ENCODE peak calls at places on chromosomes 1 and 21, in seven cellular contexts. A is heart left ventricle, O is prostate gland, F is mesothelial cell of epicardium, J is pancreas, D is adrenal gland, I is epithelial cell of esophagus. K is an unnamed sample.

GRCh38 chr1:26538480-26539412 is 9.2 kb downstream of the RPS6KA1 start:
- DNase-seq in O (peak), F (no peak), J (no peak), D (peak), I (peak), A (no peak), K (no peak)

GRCh38 chr1:205077158-205077933 is 6.9 kb downstream of the TMEM81 start:
- DNase-seq in A (no peak), I (no peak), J (no peak), D (no peak), O (no peak), F (no peak), K (no peak)

GRCh38 chr1:158998781-158999161 is 10.9 kb upstream of the IFI16 start:
- DNase-seq in D (peak), F (no peak), J (no peak), I (peak), A (no peak), O (peak), K (no peak)

GRCh38 chr1:198411240-198411639 is 129.2 kb downstream of the ATP6V1G3 start:
- DNase-seq in A (no peak), J (no peak), O (no peak), I (no peak), F (no peak), D (no peak), K (no peak)

GRCh38 chr1:43338001-43338400 is 383 bp downstream of the MPL start:
- DNase-seq in O (no peak), F (no peak), J (no peak), D (no peak), I (no peak), A (no peak), K (no peak)

GRCh38 chr21:14677023-14677422 is 130.9 kb upstream of the SAMSN1 start:
- DNase-seq in D (no peak), J (no peak), F (no peak), O (no peak), I (no peak), A (no peak), K (no peak)

GRCh38 chr1:24572301-24572700 is 16.4 kb downstream of the NCMAP start:
- DNase-seq in A (no peak), F (no peak), I (no peak), J (no peak), D (no peak), O (no peak), K (no peak)

GRCh38 chr1:59703226-59703917 is 111.4 kb upstream of the HOOK1 start:
- DNase-seq in I (no peak), A (no peak), F (no peak), O (no peak), D (no peak), J (no peak), K (no peak)

GRCh38 chr1:200379431-200379755 is 30.4 kb downstream of the ZNF281 start:
- DNase-seq in D (no peak), J (no peak), A (no peak), O (no peak), F (no peak), I (peak), K (no peak)

GRCh38 chr1:37037675-37038074 is 3.4 kb upstream of the GRIK3 start:
- DNase-seq in F (no peak), D (no peak), O (no peak), J (no peak), I (no peak), A (no peak), K (no peak)

GRCh38 chr1:158246650-158247049 is 7.6 kb upstream of the CD1A start:
- DNase-seq in D (no peak), I (peak), O (no peak), F (no peak), J (no peak), A (no peak), K (no peak)

GRCh38 chr1:210554382-210554781 is 225.7 kb downstream of the HHAT start:
- DNase-seq in A (no peak), J (no peak), D (no peak), O (no peak), I (no peak), F (no peak), K (no peak)

GRCh38 chr1:65688848-65689247 is 103.8 kb upstream of the PDE4B start:
- DNase-seq in A (no peak), D (no peak), O (no peak), F (no peak), J (no peak), I (no peak), K (no peak)

GRCh38 chr1:3066250-3066711 is 2.7 kb upstream of the PRDM16 start:
- DNase-seq in O (no peak), J (peak), F (no peak), D (peak), I (no peak), A (peak), K (no peak)

GRCh38 chr1:201032408-201032807 is 8.9 kb upstream of the KIF21B start:
- DNase-seq in O (no peak), I (no peak), A (no peak), D (no peak), F (no peak), J (no peak), K (no peak)

GRCh38 chr1:22406722-22407495 is 44.7 kb upstream of the ZBTB40 start:
- DNase-seq in F (no peak), D (no peak), A (no peak), I (no peak), J (no peak), O (no peak), K (no peak)

GRCh38 chr1:19799233-19799876 is 361 bp downstream of the TMCO4 start:
- DNase-seq in I (peak), J (peak), F (no peak), O (peak), D (peak), A (peak), K (no peak)

GRCh38 chr1:212605441-212605976 is 3.1 kb upstream of the ATF3 start:
- DNase-seq in I (peak), A (no peak), F (no peak), O (peak), D (no peak), J (no peak), K (no peak)

GRCh38 chr1:244945109-244945671 is 80.8 kb upstream of the HNRNPU start:
- DNase-seq in O (no peak), J (no peak), A (no peak), D (no peak), F (no peak), I (no peak), K (no peak)
- TF ChIP-seq CTCF in O (no peak), J (no peak), A (no peak), D (no peak), F (no peak), I (no peak), K (no peak)

GRCh38 chr1:33626801-33627200 is 154.4 kb downstream of the ZSCAN20 start:
- DNase-seq in J (no peak), A (no peak), D (no peak), I (no peak), O (no peak), F (no peak), K (no peak)

GRCh38 chr1:33623811-33624210 is 151.4 kb downstream of the ZSCAN20 start:
- DNase-seq in O (no peak), D (no peak), F (no peak), J (no peak), A (no peak), I (no peak), K (peak)

GRCh38 chr1:33624261-33624990 is 152.0 kb downstream of the ZSCAN20 start:
- DNase-seq in O (no peak), I (no peak), J (no peak), A (no peak), D (no peak), F (no peak), K (peak)

GRCh38 chr1:33624991-33625870 is 152.8 kb downstream of the ZSCAN20 start:
- DNase-seq in D (no peak), J (no peak), F (no peak), O (no peak), A (no peak), I (no peak), K (peak)
- TF ChIP-seq CTCF in D (no peak), J (no peak), F (peak), O (no peak), A (no peak), I (no peak), K (peak)

DNA sequence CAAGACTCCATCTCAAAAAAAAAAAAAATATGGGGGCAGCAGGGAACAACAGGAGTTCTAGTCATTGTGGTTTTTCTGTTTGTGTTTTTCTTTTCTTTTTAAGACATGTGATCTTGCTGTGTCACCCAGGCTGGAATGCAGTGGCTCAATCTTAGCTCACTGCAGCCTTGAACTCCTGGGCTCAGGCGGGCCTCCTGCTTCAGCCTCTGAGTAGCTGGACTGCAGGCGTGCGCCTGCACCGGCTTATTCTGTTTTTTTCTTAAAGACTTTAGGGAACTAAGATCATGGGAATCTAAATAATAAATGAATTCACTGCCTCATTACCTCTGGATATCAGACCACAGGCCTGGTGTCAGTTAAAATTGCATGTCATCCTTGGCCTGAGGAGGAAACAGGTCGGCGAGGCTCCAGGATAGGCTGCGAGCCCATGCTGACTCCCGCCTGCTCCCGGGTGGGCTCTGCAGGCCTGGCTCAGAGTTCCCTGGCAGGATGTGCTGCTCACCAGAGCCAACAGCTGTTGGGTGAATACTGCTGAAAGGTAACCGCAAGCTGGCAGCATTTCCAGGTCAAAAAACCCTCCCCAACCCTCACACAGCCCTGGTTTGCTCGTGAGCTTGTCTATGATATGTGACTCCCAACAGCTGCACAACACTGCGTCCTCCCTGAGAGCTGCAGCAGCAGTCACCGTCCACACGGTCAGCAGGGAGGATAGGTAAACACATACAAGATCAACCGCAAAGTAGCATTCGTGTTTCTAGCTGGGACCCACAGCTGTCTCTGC is 58.1 kb downstream of the SCCPDH start:
- DNase-seq in I (peak), J (peak), F (no peak), A (peak), D (no peak), O (no peak), K (peak)
- TF ChIP-seq CTCF in I (no peak), J (no peak), F (no peak), A (no peak), D (no peak), O (no peak), K (no peak)

GRCh38 chr1:230110971-230111370 is 43.9 kb downstream of the GALNT2 start:
- DNase-seq in J (no peak), A (no peak), O (no peak), I (no peak), D (no peak), F (no peak), K (no peak)

GRCh38 chr1:230107941-230108340 is 40.9 kb downstream of the GALNT2 start:
- DNase-seq in F (no peak), O (no peak), I (no peak), A (no peak), J (no peak), D (no peak), K (no peak)

GRCh38 chr1:230109066-230109465 is 42.0 kb downstream of the GALNT2 start:
- DNase-seq in J (no peak), A (no peak), F (no peak), D (no peak), O (no peak), I (no peak), K (no peak)

GRCh38 chr1:230108580-230108979 is 41.5 kb downstream of the GALNT2 start:
- DNase-seq in I (no peak), D (no peak), F (no peak), J (no peak), A (no peak), O (no peak), K (no peak)

GRCh38 chr1:230109871-230110667 is 43.0 kb downstream of the GALNT2 start:
- DNase-seq in A (no peak), I (no peak), O (no peak), D (no peak), F (no peak), J (no peak), K (no peak)
- TF ChIP-seq CTCF in A (no peak), I (no peak), O (no peak), D (no peak), F (no peak), J (no peak), K (peak)

GRCh38 chr1:29396438-29397255 is 160.3 kb downstream of the PTPRU start:
- DNase-seq in O (no peak), D (no peak), J (no peak), A (no peak), F (no peak), I (peak), K (peak)
- TF ChIP-seq CTCF in O (no peak), D (no peak), J (no peak), A (no peak), F (no peak), I (peak), K (peak)

DNA sequence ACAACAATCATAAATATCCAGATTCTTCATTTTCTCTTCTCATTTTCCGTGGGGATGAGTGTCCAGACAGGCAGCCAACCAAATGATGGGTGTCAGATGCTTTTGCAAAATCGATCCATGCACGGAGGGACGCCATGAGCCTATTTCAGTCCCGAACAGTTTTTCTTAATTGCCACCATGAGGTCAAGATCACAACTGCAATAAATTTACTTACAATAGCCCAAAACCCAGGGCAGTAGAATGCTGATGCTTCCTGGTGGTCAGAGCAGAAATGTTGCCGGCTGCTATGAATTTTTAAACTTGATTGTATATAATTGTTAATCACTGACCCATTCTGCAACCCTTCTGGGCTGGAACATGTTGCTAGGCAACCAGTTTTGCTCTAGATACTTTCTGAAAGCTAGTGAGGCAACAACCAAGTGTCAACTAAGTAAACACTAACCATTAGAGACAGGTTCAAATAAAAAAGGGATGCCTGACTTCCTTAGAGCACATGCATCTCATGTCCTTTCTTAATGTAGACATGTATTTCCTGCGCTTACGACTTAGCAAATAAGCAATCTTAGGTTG is 132.6 kb upstream of the TIAM1 start:
- DNase-seq in A (no peak), J (no peak), F (no peak), D (no peak), O (no peak), I (no peak), K (no peak)
- TF ChIP-seq CTCF in A (peak), J (no peak), F (no peak), D (no peak), O (no peak), I (no peak), K (no peak)

GRCh38 chr1:214338212-214338611 is 57.3 kb downstream of the SMYD2 start:
- DNase-seq in J (no peak), I (no peak), D (no peak), F (no peak), A (no peak), O (no peak), K (no peak)

GRCh38 chr1:214337536-214337935 is 56.6 kb downstream of the SMYD2 start:
- DNase-seq in D (no peak), A (no peak), I (no peak), J (no peak), O (no peak), F (no peak), K (no peak)

GRCh38 chr1:214341459-214341858 is 60.5 kb downstream of the SMYD2 start:
- DNase-seq in F (no peak), J (no peak), O (no peak), I (no peak), D (no peak), A (no peak), K (no peak)

GRCh38 chr1:214344897-214345296 is 63.9 kb downstream of the SMYD2 start:
- DNase-seq in O (no peak), A (no peak), I (no peak), D (no peak), F (no peak), J (no peak), K (no peak)

GRCh38 chr1:214341918-214342317 is 61.0 kb downstream of the SMYD2 start:
- DNase-seq in J (no peak), A (no peak), O (no peak), D (no peak), F (no peak), I (no peak), K (no peak)
- TF ChIP-seq CTCF in J (no peak), A (no peak), O (no peak), D (no peak), F (no peak), I (no peak), K (peak)

GRCh38 chr21:37564341-37564923 is 197.9 kb downstream of the DYRK1A start:
- DNase-seq in J (peak), D (peak), F (no peak), A (peak), I (peak), O (peak), K (peak)
- TF ChIP-seq CTCF in J (no peak), D (no peak), F (no peak), A (no peak), I (peak), O (no peak), K (no peak)

GRCh38 chr1:920008-920407 is 3.7 kb upstream of the SAMD11 start:
- DNase-seq in J (peak), F (no peak), I (no peak), D (no peak), O (no peak), A (no peak), K (no peak)

GRCh38 chr1:920506-920905 is 3.2 kb upstream of the SAMD11 start:
- DNase-seq in D (no peak), A (no peak), F (no peak), O (no peak), J (peak), I (no peak), K (no peak)

GRCh38 chr1:918353-918752 is 5.4 kb upstream of the SAMD11 start:
- DNase-seq in F (no peak), I (no peak), O (no peak), A (no peak), D (no peak), J (peak), K (no peak)

GRCh38 chr1:918843-919242 is 4.9 kb upstream of the SAMD11 start:
- DNase-seq in A (no peak), J (peak), I (no peak), O (no peak), F (no peak), D (no peak), K (no peak)

DNA sequence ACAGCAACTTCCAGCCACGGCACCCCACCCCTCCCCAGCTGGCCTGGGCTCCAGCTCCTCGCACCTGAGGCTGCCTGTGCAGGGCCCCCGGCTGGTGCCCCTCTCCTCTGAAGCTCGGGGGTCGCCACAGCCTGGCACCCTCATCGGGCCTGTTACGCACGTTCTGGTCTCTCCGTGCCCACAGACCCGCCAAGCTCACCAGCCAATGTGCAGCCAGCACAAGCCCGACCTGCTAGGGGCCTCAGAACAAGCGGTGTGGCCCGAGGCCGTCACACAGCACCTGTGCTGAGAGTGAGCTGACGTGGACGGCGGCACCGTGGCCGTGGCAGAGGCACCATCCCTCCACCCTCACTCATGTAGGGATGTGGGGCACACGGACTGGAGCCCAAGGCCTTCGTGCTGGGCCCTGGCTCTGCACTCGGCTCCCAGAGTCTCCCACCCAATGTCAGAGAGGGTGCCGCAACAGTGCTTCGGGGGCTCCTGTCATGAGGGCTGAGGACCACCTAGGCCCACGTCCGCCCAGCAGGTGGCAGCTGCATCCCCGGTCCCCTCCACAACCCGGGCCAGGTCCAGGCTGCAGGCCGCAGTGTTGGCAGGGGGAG is 4.4 kb upstream of the SAMD11 start:
- DNase-seq in A (no peak), O (no peak), D (no peak), J (peak), I (no peak), F (no peak), K (no peak)
- TF ChIP-seq CTCF in A (no peak), O (no peak), D (no peak), J (no peak), I (no peak), F (no peak), K (no peak)

DNA sequence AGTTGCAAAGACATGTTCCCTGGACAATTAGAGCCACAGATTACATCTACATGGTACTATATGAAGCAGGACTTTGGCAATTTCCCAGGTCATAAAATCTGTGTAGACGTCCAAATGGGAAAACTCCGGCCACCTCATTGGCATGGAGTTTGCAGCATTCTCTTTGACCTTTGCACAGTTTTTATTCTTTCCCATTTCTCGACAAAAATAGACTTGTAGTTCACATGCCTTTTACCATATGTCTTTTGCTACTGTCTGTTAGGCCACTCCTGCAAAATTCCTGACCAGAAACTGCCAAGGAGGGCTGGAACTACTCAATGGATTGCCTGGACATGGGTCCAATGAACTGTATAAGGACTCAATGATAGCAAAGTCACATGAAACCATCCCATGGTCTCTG is 48.1 kb downstream of the UBE2T start:
- DNase-seq in I (no peak), D (no peak), J (no peak), O (no peak), F (no peak), A (no peak), K (no peak)
- TF ChIP-seq CTCF in I (no peak), D (no peak), J (no peak), O (no peak), F (no peak), A (no peak), K (no peak)

K was measured in osteocyte.